ENCODE peak calls at places on chromosomes 1 and 21, in eight cellular contexts. Z is endothelial cell, C is OCI-LY7, O is cardiac muscle cell, L is neural crest cell, Q is left ventricle myocardium inferior, A is pancreas, T is fibroblast of mammary gland. X is an unnamed sample.
A peak's percentile ranks its signal among the peaks of the same experiment; 100 is the strongest.

GRCh38 chr1:66770694-66771093 is 18.4 kb downstream of the DYNLT5 start:
- DNase-seq in Z (no peak), C (no peak), O (no peak), L (no peak), Q (no peak), A (no peak), T (no peak), X (no peak)

GRCh38 chr1:94542088-94542671 is 621 bp upstream of the F3 start:
- DNase-seq in Z (no peak), C (no peak), O (peak; percentile 44), L (no peak), Q (peak; percentile 61), A (peak; percentile 46), T (peak; percentile 92), X (no peak)

GRCh38 chr1:15028117-15028516 is 125.4 kb upstream of the TMEM51 start:
- DNase-seq in Z (no peak), C (no peak), O (peak; percentile 43), L (no peak), Q (peak; percentile 39), A (peak; percentile 25), T (peak; percentile 75), X (no peak)

GRCh38 chr1:186499571-186499970 is 38.7 kb upstream of the PDC start:
- DNase-seq in Z (no peak), C (no peak), O (peak; percentile 30), L (no peak), Q (no peak), A (no peak), T (peak; percentile 54), X (no peak)

GRCh38 chr1:77273891-77274290 is 7.9 kb upstream of the AK5 start:
- DNase-seq in Z (no peak), C (no peak), O (peak; percentile 33), L (no peak), Q (no peak), A (no peak), T (peak; percentile 51), X (no peak)

GRCh38 chr1:162233066-162233465 is 143.6 kb downstream of the SPATA46 start:
- DNase-seq in Z (no peak), C (no peak), O (no peak), L (no peak), Q (no peak), A (no peak), T (no peak), X (no peak)

GRCh38 chr1:34970220-34970735 is 14.9 kb downstream of the TMEM35B start:
- DNase-seq in Z (no peak), C (no peak), O (no peak), L (no peak), Q (no peak), A (no peak), T (no peak), X (no peak)

GRCh38 chr1:59128239-59128736 is 168.6 kb upstream of the FGGY start:
- DNase-seq in Z (no peak), C (no peak), O (peak; percentile 48), L (no peak), Q (no peak), A (no peak), T (peak; percentile 33), X (no peak)

GRCh38 chr21:35484032-35484431 is 434.9 kb upstream of the RUNX1 start:
- DNase-seq in Z (no peak), C (no peak), O (no peak), L (no peak), Q (no peak), A (no peak), T (no peak), X (no peak)

GRCh38 chr1:153417136-153417888 is 992 bp downstream of the S100A7A start:
- DNase-seq in Z (no peak), C (no peak), O (no peak), L (no peak), Q (no peak), A (no peak), T (no peak), X (no peak)

GRCh38 chr1:1230656-1231399 is 973 bp downstream of the SDF4 start:
- DNase-seq in Z (no peak), C (no peak), O (peak; percentile 66), L (no peak), Q (no peak), A (no peak), T (peak; percentile 86), X (no peak)

GRCh38 chr1:147781056-147781471 is 20.7 kb upstream of the GJA5 start:
- DNase-seq in Z (peak; percentile 15), C (no peak), O (peak; percentile 51), L (no peak), Q (no peak), A (no peak), T (peak; percentile 8), X (no peak)

GRCh38 chr1:160256396-160257046 is 5.8 kb downstream of the DCAF8 start:
- DNase-seq in Z (no peak), C (no peak), O (peak; percentile 91), L (no peak), Q (no peak), A (no peak), T (peak; percentile 82), X (no peak)

GRCh38 chr1:160255761-160256300 is 6.5 kb downstream of the DCAF8 start:
- DNase-seq in Z (no peak), C (no peak), O (no peak), L (no peak), Q (no peak), A (no peak), T (no peak), X (no peak)

GRCh38 chr1:160247053-160247452 is 15.3 kb downstream of the DCAF8 start:
- DNase-seq in Z (no peak), C (no peak), O (no peak), L (no peak), Q (no peak), A (no peak), T (no peak), X (no peak)

GRCh38 chr1:160251006-160251405 is 11.3 kb downstream of the DCAF8 start:
- DNase-seq in Z (no peak), C (no peak), O (no peak), L (no peak), Q (no peak), A (no peak), T (no peak), X (no peak)

DNA sequence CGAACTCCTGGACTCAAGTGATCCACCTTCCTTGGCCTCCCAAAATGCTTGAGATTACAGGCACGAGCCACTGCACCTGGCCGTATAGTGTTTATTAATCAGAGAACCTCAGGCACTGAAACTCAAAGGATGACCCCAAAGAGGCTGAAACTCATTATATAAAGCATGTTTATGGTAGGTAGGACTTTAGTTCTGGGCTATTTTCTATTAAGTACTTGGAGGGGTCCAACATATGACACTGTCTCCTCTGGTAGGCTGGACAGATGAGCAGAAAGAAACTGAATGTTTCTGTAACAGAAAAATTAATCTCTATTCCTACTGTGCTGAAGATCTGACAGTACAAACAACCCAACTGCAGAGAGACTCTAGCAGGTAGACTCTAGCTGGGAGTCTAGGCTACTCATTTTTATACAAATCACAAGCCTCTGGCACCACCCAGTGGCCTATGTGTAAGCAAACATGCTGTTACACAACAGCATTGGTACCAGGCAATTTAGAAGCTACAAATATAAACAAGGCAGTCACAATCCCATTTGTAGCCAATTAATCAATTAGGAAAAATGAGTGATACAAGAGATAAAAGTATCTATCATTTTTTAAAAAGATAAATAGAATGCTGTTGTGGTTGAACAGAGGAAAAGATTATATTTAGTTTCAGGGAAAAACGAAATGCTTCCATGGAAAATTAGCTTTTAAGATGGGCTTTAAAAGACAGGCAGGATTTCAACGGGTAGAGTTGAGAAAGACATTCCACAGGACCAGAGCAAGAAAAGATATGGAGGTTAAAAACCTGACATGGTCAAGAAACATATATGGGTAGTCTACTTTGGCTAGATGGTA is 10.4 kb downstream of the DCAF8 start:
- DNase-seq in Z (peak; percentile 51), C (peak; percentile 83), O (peak; percentile 82), L (peak; percentile 46), Q (peak; percentile 48), A (peak; percentile 70), T (peak; percentile 77), X (no peak)
- TF ChIP-seq CTCF in Z (peak; percentile 31), C (peak; percentile 96), O (peak; percentile 75), L (peak; percentile 85), Q (peak; percentile 79), A (peak; percentile 49), T (peak; percentile 72), X (peak; percentile 36)

DNA sequence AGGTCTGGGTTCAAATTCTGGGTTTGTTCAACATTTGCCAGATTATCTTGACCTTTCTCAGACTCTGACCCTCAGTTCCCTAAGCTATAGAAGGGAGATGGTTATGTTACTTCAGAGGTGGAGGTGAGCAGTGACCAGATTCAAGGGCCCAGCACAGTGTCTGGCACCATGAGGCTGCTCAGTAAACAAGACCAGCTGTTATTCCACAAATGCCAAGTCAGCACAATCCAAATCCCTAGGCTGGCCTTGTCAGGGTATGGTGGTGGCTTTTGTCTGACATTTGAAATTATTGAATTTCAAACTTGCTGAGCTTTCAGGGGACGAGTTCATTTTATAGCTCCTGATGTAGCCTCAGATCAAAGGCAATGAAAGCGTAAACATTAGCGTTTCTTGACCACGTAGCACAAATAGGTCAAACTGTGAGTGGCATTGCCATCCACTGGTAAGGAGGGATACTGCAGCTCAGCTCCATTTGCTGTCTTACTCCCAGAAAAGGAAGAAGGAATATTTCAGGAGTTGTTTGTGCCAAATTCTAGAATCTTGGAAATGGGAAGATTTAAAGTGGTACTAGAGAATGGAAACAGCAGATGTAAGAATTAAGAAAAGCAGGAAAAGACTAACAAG is 94.3 kb upstream of the EDN2 start:
- DNase-seq in Z (no peak), C (peak; percentile 29), O (peak; percentile 32), L (no peak), Q (no peak), A (no peak), T (peak; percentile 33), X (no peak)
- TF ChIP-seq CTCF in Z (peak; percentile 41), C (peak; percentile 72), O (peak; percentile 48), L (peak; percentile 65), Q (peak; percentile 56), A (peak; percentile 19), T (peak; percentile 54), X (no peak)

GRCh38 chr1:203147376-203147775 is 19.9 kb downstream of the ADORA1 start:
- DNase-seq in Z (no peak), C (no peak), O (no peak), L (no peak), Q (no peak), A (no peak), T (no peak), X (no peak)

GRCh38 chr1:203150511-203151297 is 23.2 kb downstream of the ADORA1 start:
- DNase-seq in Z (no peak), C (no peak), O (no peak), L (no peak), Q (no peak), A (no peak), T (no peak), X (no peak)

GRCh38 chr1:203148579-203148978 is 21.1 kb downstream of the ADORA1 start:
- DNase-seq in Z (no peak), C (no peak), O (no peak), L (no peak), Q (no peak), A (no peak), T (no peak), X (no peak)

GRCh38 chr1:203148127-203148526 is 20.6 kb downstream of the ADORA1 start:
- DNase-seq in Z (no peak), C (peak; percentile 16), O (no peak), L (no peak), Q (no peak), A (no peak), T (no peak), X (no peak)

GRCh38 chr1:203149188-203149840 is 21.8 kb downstream of the ADORA1 start:
- DNase-seq in Z (no peak), C (no peak), O (no peak), L (no peak), Q (no peak), A (peak; percentile 30), T (no peak), X (no peak)
- TF ChIP-seq CTCF in Z (no peak), C (no peak), O (no peak), L (no peak), Q (no peak), A (no peak), T (no peak), X (no peak)

GRCh38 chr1:46691997-46692790 is 20.5 kb downstream of the TEX38 start:
- DNase-seq in Z (no peak), C (no peak), O (peak; percentile 48), L (no peak), Q (no peak), A (no peak), T (no peak), X (no peak)
- TF ChIP-seq CTCF in Z (peak; percentile 42), C (no peak), O (peak; percentile 34), L (peak; percentile 63), Q (peak; percentile 14), A (no peak), T (peak; percentile 32), X (no peak)